ENCODE peak calls at places on chromosomes 4 and X, in five cellular contexts. One of them, this sample, is unnamed.
A peak's percentile ranks its signal among the peaks of the same experiment; 100 is the strongest.

GRCh38 chr4:156977435-156978160 is 6.0 kb upstream of the PDGFC start:
- DNase-seq in stimulated activated CD4-positive, alpha-beta T cell treated with anti-CD3 and anti-CD28 coated beads, Interleukin-12 subunit alpha, Interleukin-12 subunit beta, amount 100 ng/mL, for 48 hours: no peak
- DNase-seq in activated T-cell treated with anti-CD3 and anti-CD28 coated beads, Interleukin-2, amount 50 U/mL, for 48 hours: no peak
- DNase-seq in brain microvascular endothelial cell: peak; percentile 93
- DNase-seq in CD4-positive, alpha-beta T cell: no peak
- DNase-seq in this sample: no peak

GRCh38 chr4:98659741-98660507 is 1.5 kb upstream of the TSPAN5 start:
- DNase-seq in stimulated activated CD4-positive, alpha-beta T cell treated with anti-CD3 and anti-CD28 coated beads, Interleukin-12 subunit alpha, Interleukin-12 subunit beta, amount 100 ng/mL, for 48 hours: peak; percentile 5
- DNase-seq in activated T-cell treated with anti-CD3 and anti-CD28 coated beads, Interleukin-2, amount 50 U/mL, for 48 hours: peak; percentile 40
- DNase-seq in brain microvascular endothelial cell: no peak
- DNase-seq in CD4-positive, alpha-beta T cell: no peak
- DNase-seq in this sample: no peak

GRCh38 chr4:98688416-98689290 is 30.2 kb upstream of the TSPAN5 start:
- DNase-seq in stimulated activated CD4-positive, alpha-beta T cell treated with anti-CD3 and anti-CD28 coated beads, Interleukin-12 subunit alpha, Interleukin-12 subunit beta, amount 100 ng/mL, for 48 hours: peak; percentile 19
- DNase-seq in activated T-cell treated with anti-CD3 and anti-CD28 coated beads, Interleukin-2, amount 50 U/mL, for 48 hours: no peak
- DNase-seq in brain microvascular endothelial cell: peak; percentile 63
- DNase-seq in CD4-positive, alpha-beta T cell: no peak
- DNase-seq in this sample: peak; percentile 4

GRCh38 chrX:30957753-30958152 is 68.7 kb upstream of the TAB3 start:
- DNase-seq in stimulated activated CD4-positive, alpha-beta T cell treated with anti-CD3 and anti-CD28 coated beads, Interleukin-12 subunit alpha, Interleukin-12 subunit beta, amount 100 ng/mL, for 48 hours: no peak
- DNase-seq in activated T-cell treated with anti-CD3 and anti-CD28 coated beads, Interleukin-2, amount 50 U/mL, for 48 hours: no peak
- DNase-seq in brain microvascular endothelial cell: peak; percentile 48
- DNase-seq in CD4-positive, alpha-beta T cell: no peak
- DNase-seq in this sample: no peak

GRCh38 chrX:40100537-40101429 is 3.0 kb upstream of the BCOR start:
- DNase-seq in stimulated activated CD4-positive, alpha-beta T cell treated with anti-CD3 and anti-CD28 coated beads, Interleukin-12 subunit alpha, Interleukin-12 subunit beta, amount 100 ng/mL, for 48 hours: no peak
- DNase-seq in activated T-cell treated with anti-CD3 and anti-CD28 coated beads, Interleukin-2, amount 50 U/mL, for 48 hours: no peak
- DNase-seq in brain microvascular endothelial cell: no peak
- DNase-seq in CD4-positive, alpha-beta T cell: no peak
- DNase-seq in this sample: no peak

GRCh38 chr4:40978548-40978947 is 228.8 kb downstream of the NSUN7 start:
- DNase-seq in stimulated activated CD4-positive, alpha-beta T cell treated with anti-CD3 and anti-CD28 coated beads, Interleukin-12 subunit alpha, Interleukin-12 subunit beta, amount 100 ng/mL, for 48 hours: no peak
- DNase-seq in activated T-cell treated with anti-CD3 and anti-CD28 coated beads, Interleukin-2, amount 50 U/mL, for 48 hours: no peak
- DNase-seq in brain microvascular endothelial cell: no peak
- DNase-seq in CD4-positive, alpha-beta T cell: no peak
- DNase-seq in this sample: no peak

GRCh38 chrX:14528629-14529287 is 578 bp upstream of the GLRA2 start:
- DNase-seq in stimulated activated CD4-positive, alpha-beta T cell treated with anti-CD3 and anti-CD28 coated beads, Interleukin-12 subunit alpha, Interleukin-12 subunit beta, amount 100 ng/mL, for 48 hours: peak; percentile 43
- DNase-seq in activated T-cell treated with anti-CD3 and anti-CD28 coated beads, Interleukin-2, amount 50 U/mL, for 48 hours: peak; percentile 79
- DNase-seq in brain microvascular endothelial cell: peak; percentile 68
- DNase-seq in CD4-positive, alpha-beta T cell: peak; percentile 18
- DNase-seq in this sample: no peak

GRCh38 chr4:111404673-111405072 is 740.6 kb upstream of the FAM241A start:
- DNase-seq in stimulated activated CD4-positive, alpha-beta T cell treated with anti-CD3 and anti-CD28 coated beads, Interleukin-12 subunit alpha, Interleukin-12 subunit beta, amount 100 ng/mL, for 48 hours: no peak
- DNase-seq in activated T-cell treated with anti-CD3 and anti-CD28 coated beads, Interleukin-2, amount 50 U/mL, for 48 hours: no peak
- DNase-seq in brain microvascular endothelial cell: no peak
- DNase-seq in CD4-positive, alpha-beta T cell: no peak
- DNase-seq in this sample: no peak

GRCh38 chr4:14167876-14168510 is 540.5 kb upstream of the BOD1L1 start:
- DNase-seq in stimulated activated CD4-positive, alpha-beta T cell treated with anti-CD3 and anti-CD28 coated beads, Interleukin-12 subunit alpha, Interleukin-12 subunit beta, amount 100 ng/mL, for 48 hours: no peak
- DNase-seq in activated T-cell treated with anti-CD3 and anti-CD28 coated beads, Interleukin-2, amount 50 U/mL, for 48 hours: no peak
- DNase-seq in brain microvascular endothelial cell: no peak
- DNase-seq in CD4-positive, alpha-beta T cell: no peak
- DNase-seq in this sample: no peak

GRCh38 chr4:189773909-189774308 is 166.8 kb upstream of the FRG1 start:
- DNase-seq in stimulated activated CD4-positive, alpha-beta T cell treated with anti-CD3 and anti-CD28 coated beads, Interleukin-12 subunit alpha, Interleukin-12 subunit beta, amount 100 ng/mL, for 48 hours: no peak
- DNase-seq in activated T-cell treated with anti-CD3 and anti-CD28 coated beads, Interleukin-2, amount 50 U/mL, for 48 hours: no peak
- DNase-seq in brain microvascular endothelial cell: peak; percentile 1
- DNase-seq in CD4-positive, alpha-beta T cell: no peak
- DNase-seq in this sample: no peak

This sample was measured in T-helper 22 cell.